ENCODE peak calls at places on chromosome 12, in nine cellular contexts. Y, W, N, P, I, O, B, Q and T are unnamed samples.

GRCh38 chr12:42086021-42086420 is 58.7 kb downstream of the GXYLT1 start:
- DNase-seq in Q (no peak), I (no peak), B (no peak), W (no peak), Y (no peak), N (no peak), O (no peak), P (peak; percentile 63), T (no peak)

GRCh38 chr12:45914090-45914489 is 76.3 kb downstream of the SCAF11 start:
- DNase-seq in I (peak; percentile 54), W (no peak), P (peak; percentile 91), Q (no peak), O (no peak), Y (no peak), N (no peak), B (no peak), T (no peak)

GRCh38 chr12:42130670-42131402 is 13.8 kb downstream of the GXYLT1 start:
- DNase-seq in Y (no peak), Q (no peak), I (no peak), P (peak; percentile 64), B (no peak), W (no peak), O (peak; percentile 40), N (peak; percentile 22), T (no peak)

GRCh38 chr12:99020871-99021270 is 375.8 kb downstream of the APAF1 start:
- DNase-seq in Q (no peak), O (no peak), P (no peak), B (no peak), Y (no peak), I (no peak), N (no peak), W (no peak), T (no peak)

GRCh38 chr12:32229971-32230606 is 123.4 kb downstream of the BICD1 start:
- DNase-seq in N (no peak), O (no peak), B (no peak), P (no peak), Q (no peak), W (no peak), Y (no peak), I (no peak), T (no peak)

GRCh38 chr12:119949145-119949544 is 39.9 kb upstream of the BICDL1 start:
- DNase-seq in P (no peak), Q (no peak), O (no peak), Y (no peak), I (no peak), N (peak; percentile 59), B (no peak), W (no peak), T (peak; percentile 30)

GRCh38 chr12:47114481-47114892 is 34.7 kb upstream of the AMIGO2 start:
- DNase-seq in B (no peak), Y (no peak), W (no peak), N (no peak), P (no peak), Q (no peak), O (no peak), I (no peak), T (no peak)

GRCh38 chr12:72261885-72262284 is 10.3 kb upstream of the TRHDE start:
- DNase-seq in W (no peak), O (no peak), I (no peak), B (no peak), Y (no peak), N (no peak), P (no peak), Q (no peak), T (no peak)

GRCh38 chr12:72006766-72007165 is 68.1 kb downstream of the TPH2 start:
- DNase-seq in W (no peak), N (no peak), B (no peak), Q (no peak), Y (no peak), P (no peak), O (no peak), I (no peak), T (no peak)

GRCh38 chr12:80551897-80552296 is 107.9 kb downstream of the PTPRQ start:
- DNase-seq in I (no peak), Y (no peak), N (peak; percentile 5), Q (no peak), O (peak; percentile 16), B (peak; percentile 81), W (no peak), P (peak; percentile 99), T (no peak)

GRCh38 chr12:61254225-61254624 is 1006.0 kb upstream of the USP15 start:
- DNase-seq in B (no peak), O (no peak), N (no peak), P (no peak), W (no peak), Y (no peak), I (no peak), Q (no peak), T (no peak)

GRCh38 chr12:76337583-76337982 is 10.6 kb downstream of the BBS10 start:
- DNase-seq in Y (no peak), N (no peak), P (peak; percentile 68), B (no peak), Q (no peak), I (peak; percentile 19), O (no peak), W (no peak), T (no peak)

GRCh38 chr12:4286228-4286627 is 12.7 kb downstream of the CCND2 start:
- DNase-seq in O (no peak), N (no peak), B (no peak), Y (no peak), Q (no peak), I (no peak), P (no peak), W (no peak), T (no peak)

GRCh38 chr12:111367661-111368221 is 1.2 kb downstream of the PHETA1 start:
- DNase-seq in I (no peak), O (no peak), N (peak; percentile 89), W (no peak), P (peak; percentile 15), B (no peak), Y (no peak), Q (peak; percentile 63), T (peak; percentile 85)
- TF ChIP-seq POLR2A in I (no peak), O (no peak), N (peak; percentile 50), W (no peak), P (no peak), B (no peak), Y (no peak), Q (no peak), T (no peak)

DNA sequence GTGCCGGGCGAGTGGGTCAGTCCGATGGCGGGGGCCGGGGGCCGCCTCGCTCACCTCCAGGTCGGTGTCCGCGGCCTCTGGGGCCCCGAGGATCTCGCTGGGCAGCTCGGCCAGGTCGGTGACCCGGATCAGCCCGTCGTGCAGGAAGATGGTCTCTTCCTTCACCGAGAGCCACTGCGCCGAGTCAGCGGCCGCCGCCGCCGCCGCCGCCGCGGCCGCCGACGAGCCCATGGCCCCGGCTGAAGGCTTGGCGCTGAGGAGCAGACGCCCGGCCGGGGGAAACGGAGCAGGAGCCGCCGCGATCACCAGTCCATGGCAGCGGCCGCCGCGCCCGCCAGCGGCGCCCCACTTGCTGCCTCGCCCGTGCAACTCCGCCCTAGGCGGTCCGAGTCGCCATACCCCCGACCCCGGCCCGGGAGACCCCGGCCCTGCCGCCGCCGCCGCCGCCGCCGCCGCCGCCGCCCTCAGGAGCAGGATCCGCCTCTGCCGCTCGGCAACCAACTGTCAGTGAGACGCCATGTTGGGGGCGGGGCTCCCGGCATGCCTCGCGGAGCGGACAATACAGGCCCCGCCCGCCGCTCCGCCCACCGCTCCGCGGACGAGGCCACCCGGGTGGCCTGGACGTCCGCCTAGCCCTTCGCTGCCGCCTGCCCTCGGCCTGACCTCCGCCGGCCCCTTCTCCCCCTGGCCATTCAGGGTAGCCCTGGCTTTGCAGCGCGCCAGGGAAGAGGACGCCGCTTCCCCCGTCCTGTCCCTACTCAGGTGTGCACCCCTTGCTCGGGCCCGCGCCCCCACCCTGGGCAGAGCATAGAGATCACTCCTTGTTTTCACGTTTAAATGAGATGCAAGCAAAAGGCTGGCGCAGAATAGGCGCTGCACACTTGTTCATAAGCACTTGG is at the start of gene HECTD4:
- DNase-seq in O (peak; percentile 92), P (peak; percentile 75), Q (peak; percentile 98), Y (peak; percentile 98), W (peak; percentile 95), I (peak; percentile 95), N (peak; percentile 96), B (peak; percentile 42), T (peak; percentile 97)
- TF ChIP-seq POLR2A in O (peak; percentile 87), P (no peak), Q (peak; percentile 20), Y (no peak), W (peak; percentile 5), I (peak; percentile 81), N (peak; percentile 67), B (peak; percentile 85), T (no peak)

GRCh38 chr12:6766651-6767300 is 613 bp downstream of the PTMS start:
- DNase-seq in W (peak; percentile 91), N (peak; percentile 81), I (no peak), B (no peak), Y (peak; percentile 85), P (peak; percentile 64), O (peak; percentile 77), Q (peak; percentile 91), T (peak; percentile 79)
- TF ChIP-seq POLR2A in W (no peak), N (peak; percentile 30), I (peak; percentile 15), B (no peak), Y (no peak), P (no peak), O (peak; percentile 30), Q (no peak), T (no peak)

GRCh38 chr12:56633465-56634241 is 3.5 kb upstream of the BAZ2A start:
- DNase-seq in Y (no peak), P (no peak), I (no peak), W (no peak), B (no peak), O (no peak), Q (no peak), N (no peak), T (no peak)

GRCh38 chr12:56635539-56636117 is 5.5 kb upstream of the BAZ2A start:
- DNase-seq in B (no peak), P (no peak), N (no peak), W (no peak), I (no peak), Y (peak; percentile 76), O (no peak), Q (no peak), T (no peak)

GRCh38 chr12:56634242-56634836 is 4.2 kb upstream of the BAZ2A start:
- DNase-seq in Q (peak; percentile 65), I (no peak), O (peak; percentile 41), P (no peak), Y (peak; percentile 86), W (no peak), B (peak; percentile 45), N (peak; percentile 85), T (peak; percentile 77)

GRCh38 chr12:56636118-56636674 is 6.1 kb upstream of the BAZ2A start:
- DNase-seq in B (peak; percentile 83), N (peak; percentile 95), I (peak; percentile 92), O (peak; percentile 93), Y (peak; percentile 73), P (peak; percentile 80), W (peak; percentile 96), Q (peak; percentile 86), T (peak; percentile 88)

DNA sequence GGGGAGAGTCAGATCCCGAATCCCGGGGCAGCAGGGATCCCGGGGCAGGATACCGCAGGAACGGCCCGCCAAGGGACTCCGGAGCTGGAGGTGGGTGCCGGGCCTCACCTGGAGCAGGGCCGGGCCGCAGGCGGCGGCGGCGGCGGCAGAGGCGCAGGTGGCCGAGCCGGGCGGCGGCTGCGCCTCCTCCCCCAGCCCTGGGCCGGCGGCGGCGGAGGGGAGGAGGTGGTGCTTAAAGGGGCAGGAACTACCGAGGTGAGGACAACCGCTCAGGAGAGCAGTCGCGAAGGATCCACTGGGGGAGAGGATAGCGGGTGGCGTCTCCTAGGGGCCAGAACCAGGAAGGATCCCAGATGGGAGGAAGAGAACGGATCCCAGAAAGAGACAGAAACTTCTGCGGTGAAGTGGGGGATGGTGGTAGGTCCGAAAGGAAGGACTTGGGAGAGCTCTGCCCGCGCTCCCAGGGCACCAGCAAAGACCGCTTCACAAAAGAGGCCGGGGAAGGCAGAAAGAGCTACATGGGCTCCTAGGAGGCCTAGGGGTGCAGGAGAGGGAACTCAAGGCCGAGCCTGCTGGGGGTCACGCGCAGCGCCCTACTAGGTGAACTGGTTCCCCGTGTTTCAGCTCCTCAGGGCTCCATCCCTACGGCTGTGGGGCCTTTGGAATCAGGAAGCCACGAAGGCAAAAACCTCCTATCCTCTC is 4.9 kb upstream of the BAZ2A start:
- DNase-seq in W (peak; percentile 93), Y (peak; percentile 85), P (peak; percentile 84), B (peak; percentile 79), I (peak; percentile 85), Q (peak; percentile 86), O (peak; percentile 82), N (peak; percentile 81), T (peak; percentile 80)
- TF ChIP-seq POLR2A in W (peak; percentile 65), Y (no peak), P (no peak), B (no peak), I (peak; percentile 30), Q (peak; percentile 22), O (peak; percentile 59), N (peak; percentile 42), T (no peak)